ENCODE peak calls at places on chromosomes 2 and 18, in eight cellular contexts. T is natural killer cell treated with Interleukin-12 subunit alpha and Interleukin-12 subunit beta and Interleukin-15 and Interleukin-18, amount 100 ng/mL, for 72 hours; G is NAMALWA; D is A549; O is SIG-M5; K is fibroblast of the conjunctiva; H is renal cortical epithelial cell; N is ELR. Q is an unnamed sample.

GRCh38 chr2:173215316-173215715 is 139.4 kb upstream of the CDCA7 start:
- DNase-seq in K (no peak), O (no peak), N (no peak), H (no peak), D (no peak), T (no peak), G (no peak), Q (no peak)

GRCh38 chr2:206851511-206851910 is 86.1 kb downstream of the FASTKD2 start:
- DNase-seq in H (no peak), D (no peak), T (no peak), O (no peak), G (no peak), K (no peak), N (no peak), Q (no peak)

GRCh38 chr2:21422050-21422449 is 298.3 kb downstream of the TDRD15 start:
- DNase-seq in K (no peak), H (no peak), D (no peak), T (no peak), G (peak), O (no peak), N (peak), Q (no peak)

GRCh38 chr18:74631242-74632087 is 33.8 kb downstream of the ZNF407 start:
- DNase-seq in G (no peak), H (no peak), N (peak), O (no peak), K (no peak), D (no peak), T (no peak), Q (no peak)

GRCh38 chr18:24862225-24862893 is 401.9 kb downstream of the HRH4 start:
- DNase-seq in K (no peak), O (no peak), D (no peak), T (no peak), G (no peak), H (no peak), N (no peak), Q (no peak)

GRCh38 chr18:5498452-5498851 is 45.3 kb downstream of the EPB41L3 start:
- DNase-seq in D (no peak), K (no peak), G (no peak), T (no peak), H (no peak), N (no peak), O (no peak), Q (no peak)

GRCh38 chr18:21057112-21057511 is 54.5 kb downstream of the ROCK1 start:
- DNase-seq in N (no peak), D (no peak), H (peak), K (no peak), O (no peak), G (no peak), T (no peak), Q (no peak)

GRCh38 chr2:231514951-231515297 is 15.3 kb downstream of the NMUR1 start:
- DNase-seq in O (no peak), D (no peak), T (no peak), K (no peak), H (no peak), N (no peak), G (no peak), Q (no peak)

GRCh38 chr2:112839407-112840067 is 3.0 kb upstream of the IL1B start:
- DNase-seq in H (no peak), N (peak), T (no peak), O (peak), D (no peak), K (no peak), G (no peak), Q (no peak)

GRCh38 chr2:140122001-140122400 is 1341.8 kb upstream of the NXPH2 start:
- DNase-seq in N (peak), H (peak), D (no peak), T (no peak), K (peak), O (no peak), G (no peak), Q (no peak)

GRCh38 chr2:233061007-233061590 is 957 bp downstream of the INPP5D start:
- DNase-seq in H (no peak), O (no peak), D (no peak), K (no peak), G (peak), T (no peak), N (no peak), Q (no peak)

GRCh38 chr2:236682651-236683422 is 113.2 kb downstream of the ACKR3 start:
- DNase-seq in G (no peak), N (no peak), H (no peak), O (no peak), K (no peak), T (no peak), D (no peak), Q (no peak)

GRCh38 chr2:122523143-122523542 is 767.7 kb downstream of the TSN start:
- DNase-seq in H (no peak), K (no peak), O (no peak), G (peak), T (no peak), D (no peak), N (no peak), Q (no peak)

GRCh38 chr2:234555616-234556249 is 58.9 kb upstream of the ARL4C start:
- DNase-seq in T (no peak), K (no peak), H (no peak), N (peak), O (no peak), G (no peak), D (no peak), Q (no peak)

GRCh38 chr2:112673008-112673407 is 27.3 kb downstream of the SLC20A1 start:
- DNase-seq in N (no peak), G (no peak), H (no peak), O (no peak), T (no peak), D (no peak), K (no peak), Q (no peak)

GRCh38 chr2:81078631-81079030 is 774.1 kb upstream of the LRRTM1 start:
- DNase-seq in G (no peak), T (no peak), H (no peak), O (no peak), K (no peak), D (no peak), N (no peak), Q (no peak)

GRCh38 chr2:192043216-192043870 is 151.4 kb downstream of the TMEFF2 start:
- DNase-seq in H (no peak), D (no peak), N (no peak), K (no peak), T (no peak), G (no peak), O (no peak), Q (no peak)

GRCh38 chr18:68722807-68723206 is 7.9 kb upstream of the TMX3 start:
- DNase-seq in H (no peak), T (no peak), O (no peak), K (no peak), N (no peak), D (no peak), G (no peak), Q (no peak)

GRCh38 chr18:44715245-44715644 is 34.6 kb downstream of the SETBP1 start:
- DNase-seq in H (peak), N (peak), K (no peak), D (no peak), O (no peak), G (no peak), T (no peak), Q (no peak)

GRCh38 chr2:134275058-134275862 is 21.4 kb downstream of the MGAT5 start:
- DNase-seq in D (no peak), O (no peak), G (peak), T (peak), N (no peak), K (no peak), H (no peak), Q (no peak)

GRCh38 chr2:205965707-205966106 is 120.3 kb downstream of the INO80D start:
- DNase-seq in G (no peak), K (no peak), T (no peak), O (no peak), D (no peak), N (no peak), H (no peak), Q (no peak)